ENCODE peak calls at places on chromosomes 5 and 9, in ten cellular contexts. One of them, this sample, is unnamed.

GRCh38 chr5:150066901-150067396 is 19.4 kb downstream of the CSF1R start:
- DNase-seq in right cardiac atrium: no peak
- DNase-seq in Calu3: no peak
- DNase-seq in COR-L47: no peak
- DNase-seq in stimulated activated CD8-positive, alpha-beta memory T cell treated with anti-CD3 and anti-CD28 coated beads, Interleukin-2, amount 100 ng/mL, for 1 hour: no peak
- DNase-seq in prostate gland: no peak
- DNase-seq in brain microvascular endothelial cell: peak
- DNase-seq in cardiac fibroblast: peak
- DNase-seq in BE2C: no peak
- DNase-seq in ascending aorta: no peak
- DNase-seq in this sample: peak

GRCh38 chr5:65951330-65951729 is 25.0 kb downstream of the ERBIN start:
- DNase-seq in right cardiac atrium: no peak
- DNase-seq in ascending aorta: no peak
- DNase-seq in prostate gland: no peak
- DNase-seq in stimulated activated CD8-positive, alpha-beta memory T cell treated with anti-CD3 and anti-CD28 coated beads, Interleukin-2, amount 100 ng/mL, for 1 hour: no peak
- DNase-seq in COR-L47: no peak
- DNase-seq in BE2C: no peak
- DNase-seq in cardiac fibroblast: no peak
- DNase-seq in brain microvascular endothelial cell: no peak
- DNase-seq in Calu3: no peak
- DNase-seq in this sample: no peak

GRCh38 chr5:141208478-141208877 is at the start of gene PCDHB12:
- DNase-seq in brain microvascular endothelial cell: no peak
- DNase-seq in COR-L47: peak
- DNase-seq in stimulated activated CD8-positive, alpha-beta memory T cell treated with anti-CD3 and anti-CD28 coated beads, Interleukin-2, amount 100 ng/mL, for 1 hour: no peak
- DNase-seq in BE2C: no peak
- DNase-seq in Calu3: peak
- DNase-seq in prostate gland: no peak
- DNase-seq in cardiac fibroblast: peak
- DNase-seq in right cardiac atrium: no peak
- DNase-seq in ascending aorta: no peak
- DNase-seq in this sample: no peak

GRCh38 chr5:174172104-174172965 is 126.8 kb downstream of the NSG2 start:
- DNase-seq in prostate gland: no peak
- DNase-seq in brain microvascular endothelial cell: no peak
- DNase-seq in cardiac fibroblast: no peak
- DNase-seq in COR-L47: peak
- DNase-seq in right cardiac atrium: no peak
- DNase-seq in BE2C: no peak
- DNase-seq in stimulated activated CD8-positive, alpha-beta memory T cell treated with anti-CD3 and anti-CD28 coated beads, Interleukin-2, amount 100 ng/mL, for 1 hour: no peak
- DNase-seq in Calu3: no peak
- DNase-seq in ascending aorta: no peak
- DNase-seq in this sample: no peak

GRCh38 chr9:18182636-18183035 is 291.3 kb upstream of the ADAMTSL1 start:
- DNase-seq in Calu3: no peak
- DNase-seq in BE2C: no peak
- DNase-seq in stimulated activated CD8-positive, alpha-beta memory T cell treated with anti-CD3 and anti-CD28 coated beads, Interleukin-2, amount 100 ng/mL, for 1 hour: no peak
- DNase-seq in ascending aorta: no peak
- DNase-seq in cardiac fibroblast: no peak
- DNase-seq in right cardiac atrium: no peak
- DNase-seq in brain microvascular endothelial cell: no peak
- DNase-seq in COR-L47: no peak
- DNase-seq in prostate gland: no peak
- DNase-seq in this sample: no peak

GRCh38 chr5:17361331-17361730 is 136.7 kb upstream of the TAF11L2 start:
- DNase-seq in Calu3: no peak
- DNase-seq in ascending aorta: no peak
- DNase-seq in prostate gland: no peak
- DNase-seq in cardiac fibroblast: no peak
- DNase-seq in BE2C: no peak
- DNase-seq in COR-L47: no peak
- DNase-seq in brain microvascular endothelial cell: no peak
- DNase-seq in stimulated activated CD8-positive, alpha-beta memory T cell treated with anti-CD3 and anti-CD28 coated beads, Interleukin-2, amount 100 ng/mL, for 1 hour: no peak
- DNase-seq in right cardiac atrium: no peak
- DNase-seq in this sample: no peak

GRCh38 chr5:72477644-72478043 is 29.6 kb downstream of the ZNF366 start:
- DNase-seq in brain microvascular endothelial cell: no peak
- DNase-seq in COR-L47: no peak
- DNase-seq in ascending aorta: no peak
- DNase-seq in cardiac fibroblast: no peak
- DNase-seq in BE2C: no peak
- DNase-seq in prostate gland: no peak
- DNase-seq in right cardiac atrium: no peak
- DNase-seq in Calu3: no peak
- DNase-seq in stimulated activated CD8-positive, alpha-beta memory T cell treated with anti-CD3 and anti-CD28 coated beads, Interleukin-2, amount 100 ng/mL, for 1 hour: no peak
- DNase-seq in this sample: no peak

GRCh38 chr5:179278119-179278518 is 67.1 kb downstream of the ADAMTS2 start:
- DNase-seq in cardiac fibroblast: no peak
- DNase-seq in Calu3: no peak
- DNase-seq in BE2C: no peak
- DNase-seq in stimulated activated CD8-positive, alpha-beta memory T cell treated with anti-CD3 and anti-CD28 coated beads, Interleukin-2, amount 100 ng/mL, for 1 hour: no peak
- DNase-seq in ascending aorta: no peak
- DNase-seq in COR-L47: no peak
- DNase-seq in right cardiac atrium: peak
- DNase-seq in prostate gland: no peak
- DNase-seq in brain microvascular endothelial cell: no peak
- DNase-seq in this sample: peak

GRCh38 chr9:126532951-126533910 is 80.5 kb upstream of the LMX1B start:
- DNase-seq in stimulated activated CD8-positive, alpha-beta memory T cell treated with anti-CD3 and anti-CD28 coated beads, Interleukin-2, amount 100 ng/mL, for 1 hour: no peak
- DNase-seq in BE2C: no peak
- DNase-seq in brain microvascular endothelial cell: no peak
- DNase-seq in COR-L47: no peak
- DNase-seq in Calu3: no peak
- DNase-seq in cardiac fibroblast: no peak
- DNase-seq in prostate gland: no peak
- DNase-seq in right cardiac atrium: no peak
- DNase-seq in ascending aorta: no peak
- DNase-seq in this sample: no peak

GRCh38 chr9:125406812-125407087 is 145.1 kb downstream of the GAPVD1 start:
- DNase-seq in prostate gland: no peak
- DNase-seq in ascending aorta: no peak
- DNase-seq in BE2C: no peak
- DNase-seq in Calu3: no peak
- DNase-seq in brain microvascular endothelial cell: no peak
- DNase-seq in COR-L47: no peak
- DNase-seq in cardiac fibroblast: no peak
- DNase-seq in right cardiac atrium: no peak
- DNase-seq in stimulated activated CD8-positive, alpha-beta memory T cell treated with anti-CD3 and anti-CD28 coated beads, Interleukin-2, amount 100 ng/mL, for 1 hour: no peak
- DNase-seq in this sample: no peak

GRCh38 chr5:78647838-78648358 is 674 bp downstream of the LHFPL2 start:
- DNase-seq in ascending aorta: no peak
- DNase-seq in BE2C: peak
- DNase-seq in brain microvascular endothelial cell: peak
- DNase-seq in COR-L47: peak
- DNase-seq in cardiac fibroblast: peak
- DNase-seq in prostate gland: peak
- DNase-seq in stimulated activated CD8-positive, alpha-beta memory T cell treated with anti-CD3 and anti-CD28 coated beads, Interleukin-2, amount 100 ng/mL, for 1 hour: no peak
- DNase-seq in Calu3: peak
- DNase-seq in right cardiac atrium: peak
- DNase-seq in this sample: peak

GRCh38 chr9:4832786-4833579 is 40.2 kb downstream of the RCL1 start:
- DNase-seq in COR-L47: no peak
- DNase-seq in cardiac fibroblast: peak
- DNase-seq in ascending aorta: no peak
- DNase-seq in right cardiac atrium: no peak
- DNase-seq in stimulated activated CD8-positive, alpha-beta memory T cell treated with anti-CD3 and anti-CD28 coated beads, Interleukin-2, amount 100 ng/mL, for 1 hour: no peak
- DNase-seq in BE2C: no peak
- DNase-seq in brain microvascular endothelial cell: peak
- DNase-seq in prostate gland: no peak
- DNase-seq in Calu3: peak
- DNase-seq in this sample: peak

GRCh38 chr5:116629168-116629567 is 54.5 kb upstream of the SEMA6A start:
- DNase-seq in BE2C: no peak
- DNase-seq in cardiac fibroblast: no peak
- DNase-seq in right cardiac atrium: no peak
- DNase-seq in Calu3: no peak
- DNase-seq in brain microvascular endothelial cell: no peak
- DNase-seq in prostate gland: no peak
- DNase-seq in ascending aorta: no peak
- DNase-seq in COR-L47: peak
- DNase-seq in stimulated activated CD8-positive, alpha-beta memory T cell treated with anti-CD3 and anti-CD28 coated beads, Interleukin-2, amount 100 ng/mL, for 1 hour: no peak
- DNase-seq in this sample: no peak

GRCh38 chr9:124215956-124216355 is 41.8 kb upstream of the NEK6 start:
- DNase-seq in COR-L47: no peak
- DNase-seq in brain microvascular endothelial cell: no peak
- DNase-seq in right cardiac atrium: no peak
- DNase-seq in stimulated activated CD8-positive, alpha-beta memory T cell treated with anti-CD3 and anti-CD28 coated beads, Interleukin-2, amount 100 ng/mL, for 1 hour: no peak
- DNase-seq in Calu3: no peak
- DNase-seq in BE2C: no peak
- DNase-seq in ascending aorta: no peak
- DNase-seq in prostate gland: no peak
- DNase-seq in cardiac fibroblast: no peak
- DNase-seq in this sample: no peak

GRCh38 chr5:3694819-3695218 is 99.2 kb downstream of the IRX1 start:
- DNase-seq in COR-L47: no peak
- DNase-seq in right cardiac atrium: no peak
- DNase-seq in brain microvascular endothelial cell: no peak
- DNase-seq in ascending aorta: no peak
- DNase-seq in BE2C: no peak
- DNase-seq in stimulated activated CD8-positive, alpha-beta memory T cell treated with anti-CD3 and anti-CD28 coated beads, Interleukin-2, amount 100 ng/mL, for 1 hour: no peak
- DNase-seq in cardiac fibroblast: no peak
- DNase-seq in prostate gland: no peak
- DNase-seq in Calu3: no peak
- DNase-seq in this sample: no peak

GRCh38 chr5:143985832-143986485 is 174.0 kb downstream of the HMHB1 start:
- DNase-seq in COR-L47: no peak
- DNase-seq in ascending aorta: no peak
- DNase-seq in Calu3: no peak
- DNase-seq in BE2C: no peak
- DNase-seq in prostate gland: no peak
- DNase-seq in right cardiac atrium: no peak
- DNase-seq in cardiac fibroblast: peak
- DNase-seq in brain microvascular endothelial cell: peak
- DNase-seq in stimulated activated CD8-positive, alpha-beta memory T cell treated with anti-CD3 and anti-CD28 coated beads, Interleukin-2, amount 100 ng/mL, for 1 hour: no peak
- DNase-seq in this sample: peak

GRCh38 chr5:137315534-137316345 is 183.4 kb downstream of the SPOCK1 start:
- DNase-seq in brain microvascular endothelial cell: no peak
- DNase-seq in right cardiac atrium: peak
- DNase-seq in BE2C: no peak
- DNase-seq in prostate gland: peak
- DNase-seq in Calu3: no peak
- DNase-seq in cardiac fibroblast: no peak
- DNase-seq in ascending aorta: no peak
- DNase-seq in COR-L47: no peak
- DNase-seq in stimulated activated CD8-positive, alpha-beta memory T cell treated with anti-CD3 and anti-CD28 coated beads, Interleukin-2, amount 100 ng/mL, for 1 hour: no peak
- DNase-seq in this sample: no peak

GRCh38 chr5:15763754-15764153 is 263.8 kb downstream of the FBXL7 start:
- DNase-seq in brain microvascular endothelial cell: no peak
- DNase-seq in cardiac fibroblast: peak
- DNase-seq in right cardiac atrium: no peak
- DNase-seq in BE2C: peak
- DNase-seq in COR-L47: no peak
- DNase-seq in Calu3: no peak
- DNase-seq in ascending aorta: no peak
- DNase-seq in prostate gland: no peak
- DNase-seq in stimulated activated CD8-positive, alpha-beta memory T cell treated with anti-CD3 and anti-CD28 coated beads, Interleukin-2, amount 100 ng/mL, for 1 hour: no peak
- DNase-seq in this sample: no peak

GRCh38 chr5:612498-613424 is 621 bp downstream of the CEP72 start:
- DNase-seq in ascending aorta: no peak
- DNase-seq in brain microvascular endothelial cell: peak
- DNase-seq in Calu3: peak
- DNase-seq in cardiac fibroblast: peak
- DNase-seq in prostate gland: no peak
- DNase-seq in stimulated activated CD8-positive, alpha-beta memory T cell treated with anti-CD3 and anti-CD28 coated beads, Interleukin-2, amount 100 ng/mL, for 1 hour: no peak
- DNase-seq in COR-L47: no peak
- DNase-seq in right cardiac atrium: no peak
- DNase-seq in BE2C: peak
- DNase-seq in this sample: peak

GRCh38 chr5:86757824-86758223 is 140.1 kb downstream of the COX7C start:
- DNase-seq in brain microvascular endothelial cell: no peak
- DNase-seq in right cardiac atrium: no peak
- DNase-seq in COR-L47: no peak
- DNase-seq in Calu3: peak
- DNase-seq in ascending aorta: no peak
- DNase-seq in cardiac fibroblast: peak
- DNase-seq in stimulated activated CD8-positive, alpha-beta memory T cell treated with anti-CD3 and anti-CD28 coated beads, Interleukin-2, amount 100 ng/mL, for 1 hour: no peak
- DNase-seq in BE2C: no peak
- DNase-seq in prostate gland: no peak
- DNase-seq in this sample: no peak

GRCh38 chr5:6302684-6303083 is 75.7 kb downstream of the MED10 start:
- DNase-seq in stimulated activated CD8-positive, alpha-beta memory T cell treated with anti-CD3 and anti-CD28 coated beads, Interleukin-2, amount 100 ng/mL, for 1 hour: no peak
- DNase-seq in Calu3: no peak
- DNase-seq in cardiac fibroblast: no peak
- DNase-seq in COR-L47: no peak
- DNase-seq in brain microvascular endothelial cell: no peak
- DNase-seq in right cardiac atrium: no peak
- DNase-seq in BE2C: no peak
- DNase-seq in prostate gland: no peak
- DNase-seq in ascending aorta: no peak
- DNase-seq in this sample: no peak

GRCh38 chr9:76701441-76702031 is 62.7 kb upstream of the PCA3 start:
- DNase-seq in ascending aorta: no peak
- DNase-seq in brain microvascular endothelial cell: no peak
- DNase-seq in BE2C: no peak
- DNase-seq in right cardiac atrium: no peak
- DNase-seq in prostate gland: no peak
- DNase-seq in COR-L47: no peak
- DNase-seq in Calu3: no peak
- DNase-seq in stimulated activated CD8-positive, alpha-beta memory T cell treated with anti-CD3 and anti-CD28 coated beads, Interleukin-2, amount 100 ng/mL, for 1 hour: no peak
- DNase-seq in cardiac fibroblast: peak
- DNase-seq in this sample: no peak

GRCh38 chr5:77776606-77777206 is 567 bp upstream of the TBCA start:
- DNase-seq in ascending aorta: no peak
- DNase-seq in brain microvascular endothelial cell: no peak
- DNase-seq in stimulated activated CD8-positive, alpha-beta memory T cell treated with anti-CD3 and anti-CD28 coated beads, Interleukin-2, amount 100 ng/mL, for 1 hour: no peak
- DNase-seq in cardiac fibroblast: no peak
- DNase-seq in COR-L47: no peak
- DNase-seq in prostate gland: no peak
- DNase-seq in right cardiac atrium: no peak
- DNase-seq in Calu3: no peak
- DNase-seq in BE2C: no peak
- DNase-seq in this sample: no peak

GRCh38 chr5:115333164-115333563 is 36.7 kb upstream of the CCDC112 start:
- DNase-seq in COR-L47: no peak
- DNase-seq in prostate gland: no peak
- DNase-seq in BE2C: no peak
- DNase-seq in Calu3: no peak
- DNase-seq in brain microvascular endothelial cell: no peak
- DNase-seq in right cardiac atrium: no peak
- DNase-seq in cardiac fibroblast: peak
- DNase-seq in stimulated activated CD8-positive, alpha-beta memory T cell treated with anti-CD3 and anti-CD28 coated beads, Interleukin-2, amount 100 ng/mL, for 1 hour: no peak
- DNase-seq in ascending aorta: no peak
- DNase-seq in this sample: no peak